ENCODE peak calls at places on chromosomes 4 and X, in ten cellular contexts. P is choroid plexus epithelial cell, W is body of pancreas, X is heart right ventricle, F is lower leg skin, E is IMR-90, N is GM12865, L is fibroblast of mammary gland, Z is HFFc6, C is colonic mucosa. V is an unnamed sample.

GRCh38 chrX:154457491-154458115 is 478 bp upstream of the PLXNA3 start:
- DNase-seq in P (no peak), Z (no peak), W (peak; percentile 52), L (no peak), E (no peak), N (peak; percentile 73), C (peak; percentile 45), X (peak; percentile 9), F (no peak), V (peak; percentile 91)

GRCh38 chrX:29382811-29383210 is 795.6 kb downstream of the IL1RAPL1 start:
- DNase-seq in N (no peak), P (no peak), L (no peak), W (no peak), C (no peak), Z (no peak), E (no peak), X (no peak), F (no peak), V (no peak)

GRCh38 chrX:72245461-72246089 is 6.7 kb upstream of the ERCC6L start:
- DNase-seq in W (peak; percentile 60), L (peak; percentile 75), Z (peak; percentile 44), N (peak; percentile 28), P (peak; percentile 69), F (no peak), E (peak; percentile 61), C (peak; percentile 79), X (peak; percentile 4), V (peak; percentile 48)

GRCh38 chr4:93103042-93103441 is 725.5 kb upstream of the ATOH1 start:
- DNase-seq in X (no peak), P (no peak), N (no peak), E (no peak), C (no peak), Z (no peak), L (no peak), W (no peak), F (no peak), V (no peak)

GRCh38 chr4:139814285-139815015 is 148.8 kb downstream of the MGST2 start:
- DNase-seq in N (no peak), Z (peak; percentile 15), F (peak; percentile 69), P (peak; percentile 31), W (no peak), C (no peak), L (peak; percentile 30), X (peak; percentile 23), E (peak; percentile 41), V (no peak)

GRCh38 chrX:154648931-154649863 is 4.2 kb downstream of the CTAG2 start:
- DNase-seq in Z (no peak), F (no peak), N (no peak), L (no peak), W (no peak), P (no peak), C (no peak), X (no peak), E (no peak), V (no peak)

GRCh38 chr4:127747883-127748282 is 17.7 kb downstream of the SLC25A31 start:
- DNase-seq in W (no peak), N (no peak), Z (no peak), F (no peak), L (peak; percentile 3), X (no peak), C (no peak), E (no peak), P (no peak), V (no peak)

GRCh38 chrX:43557792-43558191 is 98.3 kb upstream of the MAOA start:
- DNase-seq in L (peak; percentile 71), X (peak; percentile 29), N (peak; percentile 67), E (peak; percentile 49), W (peak; percentile 61), P (peak; percentile 77), F (peak; percentile 42), Z (peak; percentile 18), C (peak; percentile 75), V (peak; percentile 35)

GRCh38 chrX:65009459-65009858 is 33.2 kb upstream of the ZC4H2 start:
- DNase-seq in E (no peak), N (no peak), X (no peak), L (no peak), C (no peak), F (no peak), W (no peak), P (no peak), Z (no peak), V (no peak)

GRCh38 chr4:84673475-84674230 is 90.7 kb downstream of the CDS1 start:
- DNase-seq in X (no peak), Z (peak; percentile 89), N (no peak), W (no peak), F (no peak), P (peak; percentile 92), L (peak; percentile 94), E (peak; percentile 92), C (no peak), V (no peak)

GRCh38 chr4:84938316-84938715 is 28.2 kb downstream of the WDFY3 start:
- DNase-seq in Z (peak; percentile 69), C (no peak), X (peak; percentile 18), W (no peak), F (no peak), L (peak; percentile 49), N (no peak), P (peak; percentile 76), E (peak; percentile 68), V (no peak)

GRCh38 chr4:41215155-41215554 is 813 bp upstream of the APBB2 start:
- DNase-seq in F (no peak), W (no peak), C (peak; percentile 28), L (no peak), E (no peak), N (no peak), X (no peak), Z (no peak), P (no peak), V (peak; percentile 24)

GRCh38 chrX:153642313-153642654 is 4.7 kb upstream of the DUSP9 start:
- DNase-seq in X (no peak), Z (no peak), E (no peak), P (no peak), N (no peak), F (no peak), C (no peak), W (no peak), L (no peak), V (peak; percentile 51)

GRCh38 chrX:147875866-147876596 is 35.7 kb upstream of the FMR1 start:
- DNase-seq in E (no peak), P (peak; percentile 44), C (no peak), Z (no peak), X (no peak), F (no peak), W (no peak), N (peak; percentile 92), L (peak; percentile 18), V (no peak)

GRCh38 chr4:37429906-37430305 is 185.4 kb downstream of the NWD2 start:
- DNase-seq in P (no peak), L (no peak), W (no peak), N (no peak), Z (no peak), E (no peak), C (no peak), X (no peak), F (no peak), V (no peak)

GRCh38 chr4:37431417-37431743 is 186.8 kb downstream of the NWD2 start:
- DNase-seq in Z (no peak), L (no peak), W (no peak), P (no peak), X (no peak), N (no peak), E (no peak), C (no peak), F (no peak), V (no peak)

GRCh38 chr4:37430718-37431416 is 186.3 kb downstream of the NWD2 start:
- DNase-seq in X (no peak), C (peak; percentile 42), P (no peak), W (no peak), F (no peak), L (no peak), E (no peak), N (no peak), Z (no peak), V (no peak)

GRCh38 chr4:37438880-37439279 is 194.3 kb downstream of the NWD2 start:
- DNase-seq in Z (no peak), X (no peak), F (no peak), L (peak; percentile 7), E (no peak), N (no peak), C (no peak), P (no peak), W (no peak), V (no peak)

GRCh38 chr4:37434469-37434868 is 189.9 kb downstream of the NWD2 start:
- DNase-seq in F (no peak), N (no peak), C (no peak), L (peak; percentile 15), P (peak; percentile 28), X (no peak), Z (peak; percentile 22), E (peak; percentile 10), W (peak; percentile 19), V (no peak)
- TF ChIP-seq CTCF in F (no peak), N (no peak), C (no peak), L (no peak), P (peak; percentile 16), X (peak; percentile 11), Z (peak; percentile 57), E (peak; percentile 15), W (peak; percentile 53), V (no peak)

GRCh38 chrX:127943570-127943969 is 108.6 kb downstream of the ACTRT1 start:
- DNase-seq in P (no peak), N (no peak), F (no peak), E (no peak), W (no peak), L (no peak), C (no peak), Z (no peak), X (no peak), V (no peak)
- TF ChIP-seq CTCF in P (no peak), N (no peak), F (no peak), E (no peak), W (no peak), L (no peak), C (no peak), Z (no peak), X (no peak), V (no peak)

GRCh38 chrX:138756234-138756633 is 44.7 kb upstream of the FGF13 start:
- DNase-seq in L (peak; percentile 56), P (peak; percentile 1), W (peak; percentile 5), X (peak; percentile 15), F (peak; percentile 12), N (no peak), C (peak; percentile 18), Z (no peak), E (no peak), V (no peak)
- TF ChIP-seq CTCF in L (peak; percentile 28), P (no peak), W (no peak), X (peak; percentile 34), F (no peak), N (no peak), C (no peak), Z (no peak), E (no peak), V (no peak)

DNA sequence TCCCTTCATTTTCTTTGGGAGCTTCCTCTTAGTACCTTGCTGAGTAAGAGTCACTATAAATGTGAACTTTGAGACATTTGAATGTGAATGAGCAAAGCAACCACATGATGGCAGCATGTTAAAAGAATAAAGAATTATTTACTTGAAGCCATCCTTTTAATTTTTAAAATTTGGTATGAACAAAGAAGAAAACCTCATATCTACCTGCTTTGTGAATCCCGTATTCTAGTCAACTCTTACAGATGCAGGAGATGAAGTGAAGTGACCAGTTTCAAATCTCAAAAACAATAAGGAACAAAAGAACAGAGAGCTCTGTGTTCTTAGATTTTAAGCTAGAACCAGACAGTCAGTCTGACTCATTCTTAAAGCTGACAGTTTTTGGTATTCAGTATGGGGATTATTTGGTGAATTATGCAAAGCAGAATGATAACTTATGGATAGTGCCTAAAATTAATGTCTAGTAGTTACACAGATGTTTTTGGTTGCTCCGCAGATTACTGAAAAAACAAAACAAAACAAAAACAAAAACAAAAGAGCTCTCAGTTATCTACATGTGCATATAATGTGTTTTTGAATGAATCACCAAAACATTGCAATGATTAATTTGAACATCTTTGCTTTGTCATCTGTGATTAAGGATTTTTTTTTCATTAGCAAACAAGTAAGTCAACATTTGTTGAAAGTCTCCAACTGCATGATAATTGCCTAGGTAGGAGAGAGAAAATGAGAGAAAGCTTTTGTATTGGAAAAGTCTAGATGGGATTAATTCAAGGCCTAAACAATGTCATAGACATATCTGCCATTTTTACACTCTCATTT is 48.2 kb upstream of the H2AZ1 start:
- DNase-seq in W (peak; percentile 2), L (peak; percentile 70), F (no peak), C (no peak), N (peak; percentile 37), E (peak; percentile 62), X (no peak), P (peak; percentile 68), Z (peak; percentile 61), V (peak; percentile 31)
- TF ChIP-seq CTCF in W (peak; percentile 14), L (peak; percentile 36), F (no peak), C (no peak), N (peak; percentile 27), E (peak; percentile 58), X (peak; percentile 53), P (peak; percentile 43), Z (peak; percentile 80), V (peak; percentile 4)